ENCODE peak calls at places on chromosome 11, in nine cellular contexts. One of them, this sample, is unnamed.

GRCh38 chr11:5204787-5205186 is 4.3 kb upstream of the OR51V1 start:
- DNase-seq in glutamatergic neuron: no peak
- DNase-seq in activated CD4-positive, alpha-beta memory T cell treated with anti-CD3 and anti-CD28 coated beads, Interleukin-2, amount 10 ng/mL, durations not matched to agents 7 days and 5 days: no peak
- DNase-seq in left cardiac atrium: no peak
- DNase-seq in GM13976: peak; percentile 40
- DNase-seq in NCI-H510A treated with DMSO at 0.1 percent for 48 hours: peak; percentile 20
- DNase-seq in WTC11: no peak
- DNase-seq in activated naive CD4-positive, alpha-beta T cell treated with anti-CD3 and anti-CD28 coated beads, Interleukin-2, amount 10 ng/mL, durations not matched to agents 7 days and 5 days: no peak
- DNase-seq in dorsolateral prefrontal cortex: no peak
- DNase-seq in this sample: no peak

GRCh38 chr11:70628881-70629844 is 230.8 kb downstream of the CTTN start:
- DNase-seq in glutamatergic neuron: no peak
- DNase-seq in activated CD4-positive, alpha-beta memory T cell treated with anti-CD3 and anti-CD28 coated beads, Interleukin-2, amount 10 ng/mL, durations not matched to agents 7 days and 5 days: no peak
- DNase-seq in left cardiac atrium: peak; percentile 36
- DNase-seq in GM13976: no peak
- DNase-seq in NCI-H510A treated with DMSO at 0.1 percent for 48 hours: peak; percentile 38
- DNase-seq in WTC11: no peak
- DNase-seq in activated naive CD4-positive, alpha-beta T cell treated with anti-CD3 and anti-CD28 coated beads, Interleukin-2, amount 10 ng/mL, durations not matched to agents 7 days and 5 days: no peak
- DNase-seq in dorsolateral prefrontal cortex: peak; percentile 80
- DNase-seq in this sample: no peak

GRCh38 chr11:13105237-13105844 is 96.2 kb downstream of the RASSF10 start:
- DNase-seq in glutamatergic neuron: no peak
- DNase-seq in activated CD4-positive, alpha-beta memory T cell treated with anti-CD3 and anti-CD28 coated beads, Interleukin-2, amount 10 ng/mL, durations not matched to agents 7 days and 5 days: no peak
- DNase-seq in left cardiac atrium: peak; percentile 50
- DNase-seq in GM13976: no peak
- DNase-seq in NCI-H510A treated with DMSO at 0.1 percent for 48 hours: peak; percentile 41
- DNase-seq in WTC11: no peak
- DNase-seq in activated naive CD4-positive, alpha-beta T cell treated with anti-CD3 and anti-CD28 coated beads, Interleukin-2, amount 10 ng/mL, durations not matched to agents 7 days and 5 days: no peak
- DNase-seq in dorsolateral prefrontal cortex: no peak
- DNase-seq in this sample: no peak

GRCh38 chr11:134346101-134346975 is 14.6 kb downstream of the GLB1L2 start:
- DNase-seq in glutamatergic neuron: no peak
- DNase-seq in activated CD4-positive, alpha-beta memory T cell treated with anti-CD3 and anti-CD28 coated beads, Interleukin-2, amount 10 ng/mL, durations not matched to agents 7 days and 5 days: peak; percentile 14
- DNase-seq in left cardiac atrium: no peak
- DNase-seq in GM13976: no peak
- DNase-seq in NCI-H510A treated with DMSO at 0.1 percent for 48 hours: no peak
- DNase-seq in WTC11: no peak
- DNase-seq in activated naive CD4-positive, alpha-beta T cell treated with anti-CD3 and anti-CD28 coated beads, Interleukin-2, amount 10 ng/mL, durations not matched to agents 7 days and 5 days: peak; percentile 17
- DNase-seq in dorsolateral prefrontal cortex: no peak
- DNase-seq in this sample: no peak

GRCh38 chr11:59841514-59841913 is 3.8 kb downstream of the CBLIF start:
- DNase-seq in glutamatergic neuron: no peak
- DNase-seq in activated CD4-positive, alpha-beta memory T cell treated with anti-CD3 and anti-CD28 coated beads, Interleukin-2, amount 10 ng/mL, durations not matched to agents 7 days and 5 days: no peak
- DNase-seq in left cardiac atrium: no peak
- DNase-seq in GM13976: no peak
- DNase-seq in NCI-H510A treated with DMSO at 0.1 percent for 48 hours: no peak
- DNase-seq in WTC11: no peak
- DNase-seq in activated naive CD4-positive, alpha-beta T cell treated with anti-CD3 and anti-CD28 coated beads, Interleukin-2, amount 10 ng/mL, durations not matched to agents 7 days and 5 days: no peak
- DNase-seq in dorsolateral prefrontal cortex: no peak
- DNase-seq in this sample: no peak

GRCh38 chr11:133947298-133947905 is 9.4 kb downstream of the IGSF9B start:
- DNase-seq in glutamatergic neuron: peak; percentile 53
- DNase-seq in activated CD4-positive, alpha-beta memory T cell treated with anti-CD3 and anti-CD28 coated beads, Interleukin-2, amount 10 ng/mL, durations not matched to agents 7 days and 5 days: peak; percentile 78
- DNase-seq in left cardiac atrium: peak; percentile 70
- DNase-seq in GM13976: peak; percentile 73
- DNase-seq in NCI-H510A treated with DMSO at 0.1 percent for 48 hours: peak; percentile 47
- DNase-seq in WTC11: peak; percentile 76
- DNase-seq in activated naive CD4-positive, alpha-beta T cell treated with anti-CD3 and anti-CD28 coated beads, Interleukin-2, amount 10 ng/mL, durations not matched to agents 7 days and 5 days: peak; percentile 86
- DNase-seq in dorsolateral prefrontal cortex: peak; percentile 71
- DNase-seq in this sample: peak; percentile 35

GRCh38 chr11:83436855-83437254 is 150.7 kb upstream of the CCDC90B start:
- DNase-seq in glutamatergic neuron: no peak
- DNase-seq in activated CD4-positive, alpha-beta memory T cell treated with anti-CD3 and anti-CD28 coated beads, Interleukin-2, amount 10 ng/mL, durations not matched to agents 7 days and 5 days: no peak
- DNase-seq in left cardiac atrium: no peak
- DNase-seq in GM13976: no peak
- DNase-seq in NCI-H510A treated with DMSO at 0.1 percent for 48 hours: no peak
- DNase-seq in WTC11: no peak
- DNase-seq in activated naive CD4-positive, alpha-beta T cell treated with anti-CD3 and anti-CD28 coated beads, Interleukin-2, amount 10 ng/mL, durations not matched to agents 7 days and 5 days: no peak
- DNase-seq in dorsolateral prefrontal cortex: no peak
- DNase-seq in this sample: no peak

GRCh38 chr11:108115495-108116140 is 5.7 kb upstream of the ACAT1 start:
- DNase-seq in glutamatergic neuron: no peak
- DNase-seq in activated CD4-positive, alpha-beta memory T cell treated with anti-CD3 and anti-CD28 coated beads, Interleukin-2, amount 10 ng/mL, durations not matched to agents 7 days and 5 days: no peak
- DNase-seq in left cardiac atrium: peak; percentile 85
- DNase-seq in GM13976: no peak
- DNase-seq in NCI-H510A treated with DMSO at 0.1 percent for 48 hours: peak; percentile 95
- DNase-seq in WTC11: peak; percentile 16
- DNase-seq in activated naive CD4-positive, alpha-beta T cell treated with anti-CD3 and anti-CD28 coated beads, Interleukin-2, amount 10 ng/mL, durations not matched to agents 7 days and 5 days: no peak
- DNase-seq in dorsolateral prefrontal cortex: peak; percentile 62
- DNase-seq in this sample: no peak

GRCh38 chr11:44171518-44171917 is 76.0 kb downstream of the EXT2 start:
- DNase-seq in glutamatergic neuron: no peak
- DNase-seq in activated CD4-positive, alpha-beta memory T cell treated with anti-CD3 and anti-CD28 coated beads, Interleukin-2, amount 10 ng/mL, durations not matched to agents 7 days and 5 days: no peak
- DNase-seq in left cardiac atrium: no peak
- DNase-seq in GM13976: no peak
- DNase-seq in NCI-H510A treated with DMSO at 0.1 percent for 48 hours: no peak
- DNase-seq in WTC11: no peak
- DNase-seq in activated naive CD4-positive, alpha-beta T cell treated with anti-CD3 and anti-CD28 coated beads, Interleukin-2, amount 10 ng/mL, durations not matched to agents 7 days and 5 days: no peak
- DNase-seq in dorsolateral prefrontal cortex: no peak
- DNase-seq in this sample: no peak

GRCh38 chr11:77019976-77020591 is 14.1 kb upstream of the B3GNT6 start:
- DNase-seq in glutamatergic neuron: no peak
- DNase-seq in activated CD4-positive, alpha-beta memory T cell treated with anti-CD3 and anti-CD28 coated beads, Interleukin-2, amount 10 ng/mL, durations not matched to agents 7 days and 5 days: no peak
- DNase-seq in left cardiac atrium: no peak
- DNase-seq in GM13976: no peak
- DNase-seq in NCI-H510A treated with DMSO at 0.1 percent for 48 hours: no peak
- DNase-seq in WTC11: no peak
- DNase-seq in activated naive CD4-positive, alpha-beta T cell treated with anti-CD3 and anti-CD28 coated beads, Interleukin-2, amount 10 ng/mL, durations not matched to agents 7 days and 5 days: no peak
- DNase-seq in dorsolateral prefrontal cortex: no peak
- DNase-seq in this sample: no peak

GRCh38 chr11:61158691-61159381 is 2.4 kb downstream of the VPS37C start:
- DNase-seq in glutamatergic neuron: no peak
- DNase-seq in activated CD4-positive, alpha-beta memory T cell treated with anti-CD3 and anti-CD28 coated beads, Interleukin-2, amount 10 ng/mL, durations not matched to agents 7 days and 5 days: no peak
- DNase-seq in left cardiac atrium: no peak
- DNase-seq in GM13976: no peak
- DNase-seq in NCI-H510A treated with DMSO at 0.1 percent for 48 hours: peak; percentile 41
- DNase-seq in WTC11: no peak
- DNase-seq in activated naive CD4-positive, alpha-beta T cell treated with anti-CD3 and anti-CD28 coated beads, Interleukin-2, amount 10 ng/mL, durations not matched to agents 7 days and 5 days: no peak
- DNase-seq in dorsolateral prefrontal cortex: no peak
- DNase-seq in this sample: no peak

GRCh38 chr11:88359529-88359928 is 22.0 kb upstream of the CTSC start:
- DNase-seq in glutamatergic neuron: no peak
- DNase-seq in activated CD4-positive, alpha-beta memory T cell treated with anti-CD3 and anti-CD28 coated beads, Interleukin-2, amount 10 ng/mL, durations not matched to agents 7 days and 5 days: no peak
- DNase-seq in left cardiac atrium: no peak
- DNase-seq in GM13976: peak; percentile 29
- DNase-seq in NCI-H510A treated with DMSO at 0.1 percent for 48 hours: peak; percentile 45
- DNase-seq in WTC11: no peak
- DNase-seq in activated naive CD4-positive, alpha-beta T cell treated with anti-CD3 and anti-CD28 coated beads, Interleukin-2, amount 10 ng/mL, durations not matched to agents 7 days and 5 days: no peak
- DNase-seq in dorsolateral prefrontal cortex: no peak
- DNase-seq in this sample: no peak

GRCh38 chr11:20621679-20622078 is 22.3 kb downstream of the SLC6A5 start:
- DNase-seq in glutamatergic neuron: no peak
- DNase-seq in activated CD4-positive, alpha-beta memory T cell treated with anti-CD3 and anti-CD28 coated beads, Interleukin-2, amount 10 ng/mL, durations not matched to agents 7 days and 5 days: no peak
- DNase-seq in left cardiac atrium: no peak
- DNase-seq in GM13976: no peak
- DNase-seq in NCI-H510A treated with DMSO at 0.1 percent for 48 hours: no peak
- DNase-seq in WTC11: peak; percentile 44
- DNase-seq in activated naive CD4-positive, alpha-beta T cell treated with anti-CD3 and anti-CD28 coated beads, Interleukin-2, amount 10 ng/mL, durations not matched to agents 7 days and 5 days: no peak
- DNase-seq in dorsolateral prefrontal cortex: no peak
- DNase-seq in this sample: no peak

GRCh38 chr11:18063131-18063530 is 17.1 kb upstream of the TPH1 start:
- DNase-seq in glutamatergic neuron: no peak
- DNase-seq in activated CD4-positive, alpha-beta memory T cell treated with anti-CD3 and anti-CD28 coated beads, Interleukin-2, amount 10 ng/mL, durations not matched to agents 7 days and 5 days: no peak
- DNase-seq in left cardiac atrium: no peak
- DNase-seq in GM13976: no peak
- DNase-seq in NCI-H510A treated with DMSO at 0.1 percent for 48 hours: peak; percentile 17
- DNase-seq in WTC11: no peak
- DNase-seq in activated naive CD4-positive, alpha-beta T cell treated with anti-CD3 and anti-CD28 coated beads, Interleukin-2, amount 10 ng/mL, durations not matched to agents 7 days and 5 days: no peak
- DNase-seq in dorsolateral prefrontal cortex: no peak
- DNase-seq in this sample: no peak

GRCh38 chr11:71332046-71332445 is 79.7 kb upstream of the SHANK2 start:
- DNase-seq in glutamatergic neuron: no peak
- DNase-seq in activated CD4-positive, alpha-beta memory T cell treated with anti-CD3 and anti-CD28 coated beads, Interleukin-2, amount 10 ng/mL, durations not matched to agents 7 days and 5 days: no peak
- DNase-seq in left cardiac atrium: no peak
- DNase-seq in GM13976: no peak
- DNase-seq in NCI-H510A treated with DMSO at 0.1 percent for 48 hours: no peak
- DNase-seq in WTC11: no peak
- DNase-seq in activated naive CD4-positive, alpha-beta T cell treated with anti-CD3 and anti-CD28 coated beads, Interleukin-2, amount 10 ng/mL, durations not matched to agents 7 days and 5 days: no peak
- DNase-seq in dorsolateral prefrontal cortex: no peak
- DNase-seq in this sample: no peak

GRCh38 chr11:16924826-16925494 is 89.3 kb downstream of the PLEKHA7 start:
- DNase-seq in glutamatergic neuron: peak; percentile 51
- DNase-seq in activated CD4-positive, alpha-beta memory T cell treated with anti-CD3 and anti-CD28 coated beads, Interleukin-2, amount 10 ng/mL, durations not matched to agents 7 days and 5 days: no peak
- DNase-seq in left cardiac atrium: peak; percentile 66
- DNase-seq in GM13976: peak; percentile 65
- DNase-seq in NCI-H510A treated with DMSO at 0.1 percent for 48 hours: no peak
- DNase-seq in WTC11: peak; percentile 68
- DNase-seq in activated naive CD4-positive, alpha-beta T cell treated with anti-CD3 and anti-CD28 coated beads, Interleukin-2, amount 10 ng/mL, durations not matched to agents 7 days and 5 days: no peak
- DNase-seq in dorsolateral prefrontal cortex: peak; percentile 49
- DNase-seq in this sample: no peak

GRCh38 chr11:118918128-118918685 is 7.5 kb downstream of the BCL9L start:
- DNase-seq in glutamatergic neuron: no peak
- DNase-seq in activated CD4-positive, alpha-beta memory T cell treated with anti-CD3 and anti-CD28 coated beads, Interleukin-2, amount 10 ng/mL, durations not matched to agents 7 days and 5 days: peak; percentile 51
- DNase-seq in left cardiac atrium: peak; percentile 87
- DNase-seq in GM13976: no peak
- DNase-seq in NCI-H510A treated with DMSO at 0.1 percent for 48 hours: peak; percentile 73
- DNase-seq in WTC11: peak; percentile 60
- DNase-seq in activated naive CD4-positive, alpha-beta T cell treated with anti-CD3 and anti-CD28 coated beads, Interleukin-2, amount 10 ng/mL, durations not matched to agents 7 days and 5 days: peak; percentile 65
- DNase-seq in dorsolateral prefrontal cortex: no peak
- DNase-seq in this sample: no peak

GRCh38 chr11:85784480-85784879 is 26.5 kb downstream of the SYTL2 start:
- DNase-seq in glutamatergic neuron: no peak
- DNase-seq in activated CD4-positive, alpha-beta memory T cell treated with anti-CD3 and anti-CD28 coated beads, Interleukin-2, amount 10 ng/mL, durations not matched to agents 7 days and 5 days: no peak
- DNase-seq in left cardiac atrium: no peak
- DNase-seq in GM13976: no peak
- DNase-seq in NCI-H510A treated with DMSO at 0.1 percent for 48 hours: no peak
- DNase-seq in WTC11: no peak
- DNase-seq in activated naive CD4-positive, alpha-beta T cell treated with anti-CD3 and anti-CD28 coated beads, Interleukin-2, amount 10 ng/mL, durations not matched to agents 7 days and 5 days: no peak
- DNase-seq in dorsolateral prefrontal cortex: no peak
- DNase-seq in this sample: no peak

GRCh38 chr11:104946907-104947306 is 21.5 kb downstream of the CASP4 start:
- DNase-seq in glutamatergic neuron: no peak
- DNase-seq in activated CD4-positive, alpha-beta memory T cell treated with anti-CD3 and anti-CD28 coated beads, Interleukin-2, amount 10 ng/mL, durations not matched to agents 7 days and 5 days: peak; percentile 19
- DNase-seq in left cardiac atrium: no peak
- DNase-seq in GM13976: peak; percentile 20
- DNase-seq in NCI-H510A treated with DMSO at 0.1 percent for 48 hours: peak; percentile 26
- DNase-seq in WTC11: no peak
- DNase-seq in activated naive CD4-positive, alpha-beta T cell treated with anti-CD3 and anti-CD28 coated beads, Interleukin-2, amount 10 ng/mL, durations not matched to agents 7 days and 5 days: peak; percentile 33
- DNase-seq in dorsolateral prefrontal cortex: no peak
- DNase-seq in this sample: no peak

GRCh38 chr11:119417726-119418540 is 5.0 kb downstream of the THY1 start:
- DNase-seq in glutamatergic neuron: no peak
- DNase-seq in activated CD4-positive, alpha-beta memory T cell treated with anti-CD3 and anti-CD28 coated beads, Interleukin-2, amount 10 ng/mL, durations not matched to agents 7 days and 5 days: no peak
- DNase-seq in left cardiac atrium: no peak
- DNase-seq in GM13976: no peak
- DNase-seq in NCI-H510A treated with DMSO at 0.1 percent for 48 hours: no peak
- DNase-seq in WTC11: no peak
- DNase-seq in activated naive CD4-positive, alpha-beta T cell treated with anti-CD3 and anti-CD28 coated beads, Interleukin-2, amount 10 ng/mL, durations not matched to agents 7 days and 5 days: no peak
- DNase-seq in dorsolateral prefrontal cortex: peak; percentile 66
- DNase-seq in this sample: no peak

GRCh38 chr11:114738954-114739353 is 60.6 kb downstream of the NXPE2 start:
- DNase-seq in glutamatergic neuron: peak; percentile 72
- DNase-seq in activated CD4-positive, alpha-beta memory T cell treated with anti-CD3 and anti-CD28 coated beads, Interleukin-2, amount 10 ng/mL, durations not matched to agents 7 days and 5 days: peak; percentile 46
- DNase-seq in left cardiac atrium: no peak
- DNase-seq in GM13976: peak; percentile 41
- DNase-seq in NCI-H510A treated with DMSO at 0.1 percent for 48 hours: peak; percentile 83
- DNase-seq in WTC11: peak; percentile 62
- DNase-seq in activated naive CD4-positive, alpha-beta T cell treated with anti-CD3 and anti-CD28 coated beads, Interleukin-2, amount 10 ng/mL, durations not matched to agents 7 days and 5 days: peak; percentile 62
- DNase-seq in dorsolateral prefrontal cortex: no peak
- DNase-seq in this sample: no peak

GRCh38 chr11:69488543-69488940 is 7.1 kb downstream of the LINC01488 start:
- DNase-seq in glutamatergic neuron: no peak
- DNase-seq in activated CD4-positive, alpha-beta memory T cell treated with anti-CD3 and anti-CD28 coated beads, Interleukin-2, amount 10 ng/mL, durations not matched to agents 7 days and 5 days: no peak
- DNase-seq in left cardiac atrium: no peak
- DNase-seq in GM13976: no peak
- DNase-seq in NCI-H510A treated with DMSO at 0.1 percent for 48 hours: no peak
- DNase-seq in WTC11: no peak
- DNase-seq in activated naive CD4-positive, alpha-beta T cell treated with anti-CD3 and anti-CD28 coated beads, Interleukin-2, amount 10 ng/mL, durations not matched to agents 7 days and 5 days: no peak
- DNase-seq in dorsolateral prefrontal cortex: no peak
- DNase-seq in this sample: no peak

GRCh38 chr11:2780850-2781412 is 81.1 kb upstream of the KCNQ1OT1 start:
- DNase-seq in glutamatergic neuron: no peak
- DNase-seq in activated CD4-positive, alpha-beta memory T cell treated with anti-CD3 and anti-CD28 coated beads, Interleukin-2, amount 10 ng/mL, durations not matched to agents 7 days and 5 days: no peak
- DNase-seq in left cardiac atrium: no peak
- DNase-seq in GM13976: no peak
- DNase-seq in NCI-H510A treated with DMSO at 0.1 percent for 48 hours: no peak
- DNase-seq in WTC11: peak; percentile 5
- DNase-seq in activated naive CD4-positive, alpha-beta T cell treated with anti-CD3 and anti-CD28 coated beads, Interleukin-2, amount 10 ng/mL, durations not matched to agents 7 days and 5 days: peak; percentile 10
- DNase-seq in dorsolateral prefrontal cortex: no peak
- DNase-seq in this sample: no peak

GRCh38 chr11:75160328-75160757 is 9.4 kb downstream of the SLCO2B1 start:
- DNase-seq in glutamatergic neuron: no peak
- DNase-seq in activated CD4-positive, alpha-beta memory T cell treated with anti-CD3 and anti-CD28 coated beads, Interleukin-2, amount 10 ng/mL, durations not matched to agents 7 days and 5 days: no peak
- DNase-seq in left cardiac atrium: no peak
- DNase-seq in GM13976: no peak
- DNase-seq in NCI-H510A treated with DMSO at 0.1 percent for 48 hours: no peak
- DNase-seq in WTC11: no peak
- DNase-seq in activated naive CD4-positive, alpha-beta T cell treated with anti-CD3 and anti-CD28 coated beads, Interleukin-2, amount 10 ng/mL, durations not matched to agents 7 days and 5 days: no peak
- DNase-seq in dorsolateral prefrontal cortex: no peak
- DNase-seq in this sample: no peak

GRCh38 chr11:110086892-110087309 is 6.3 kb upstream of the ZC3H12C start:
- DNase-seq in glutamatergic neuron: no peak
- DNase-seq in activated CD4-positive, alpha-beta memory T cell treated with anti-CD3 and anti-CD28 coated beads, Interleukin-2, amount 10 ng/mL, durations not matched to agents 7 days and 5 days: no peak
- DNase-seq in left cardiac atrium: no peak
- DNase-seq in GM13976: no peak
- DNase-seq in NCI-H510A treated with DMSO at 0.1 percent for 48 hours: no peak
- DNase-seq in WTC11: no peak
- DNase-seq in activated naive CD4-positive, alpha-beta T cell treated with anti-CD3 and anti-CD28 coated beads, Interleukin-2, amount 10 ng/mL, durations not matched to agents 7 days and 5 days: no peak
- DNase-seq in dorsolateral prefrontal cortex: no peak
- DNase-seq in this sample: no peak

GRCh38 chr11:48012051-48012391 is 31.7 kb downstream of the PTPRJ start:
- DNase-seq in glutamatergic neuron: no peak
- DNase-seq in activated CD4-positive, alpha-beta memory T cell treated with anti-CD3 and anti-CD28 coated beads, Interleukin-2, amount 10 ng/mL, durations not matched to agents 7 days and 5 days: peak; percentile 65
- DNase-seq in left cardiac atrium: no peak
- DNase-seq in GM13976: no peak
- DNase-seq in NCI-H510A treated with DMSO at 0.1 percent for 48 hours: no peak
- DNase-seq in WTC11: no peak
- DNase-seq in activated naive CD4-positive, alpha-beta T cell treated with anti-CD3 and anti-CD28 coated beads, Interleukin-2, amount 10 ng/mL, durations not matched to agents 7 days and 5 days: peak; percentile 30
- DNase-seq in dorsolateral prefrontal cortex: no peak
- DNase-seq in this sample: peak; percentile 46

GRCh38 chr11:121649798-121650197 is 197.0 kb upstream of the SORL1-AS1 start:
- DNase-seq in glutamatergic neuron: no peak
- DNase-seq in activated CD4-positive, alpha-beta memory T cell treated with anti-CD3 and anti-CD28 coated beads, Interleukin-2, amount 10 ng/mL, durations not matched to agents 7 days and 5 days: no peak
- DNase-seq in left cardiac atrium: no peak
- DNase-seq in GM13976: no peak
- DNase-seq in NCI-H510A treated with DMSO at 0.1 percent for 48 hours: no peak
- DNase-seq in WTC11: no peak
- DNase-seq in activated naive CD4-positive, alpha-beta T cell treated with anti-CD3 and anti-CD28 coated beads, Interleukin-2, amount 10 ng/mL, durations not matched to agents 7 days and 5 days: no peak
- DNase-seq in dorsolateral prefrontal cortex: no peak
- DNase-seq in this sample: no peak

GRCh38 chr11:112630496-112630895 is 330.7 kb upstream of the NCAM1 start:
- DNase-seq in glutamatergic neuron: no peak
- DNase-seq in activated CD4-positive, alpha-beta memory T cell treated with anti-CD3 and anti-CD28 coated beads, Interleukin-2, amount 10 ng/mL, durations not matched to agents 7 days and 5 days: no peak
- DNase-seq in left cardiac atrium: no peak
- DNase-seq in GM13976: no peak
- DNase-seq in NCI-H510A treated with DMSO at 0.1 percent for 48 hours: no peak
- DNase-seq in WTC11: no peak
- DNase-seq in activated naive CD4-positive, alpha-beta T cell treated with anti-CD3 and anti-CD28 coated beads, Interleukin-2, amount 10 ng/mL, durations not matched to agents 7 days and 5 days: no peak
- DNase-seq in dorsolateral prefrontal cortex: no peak
- DNase-seq in this sample: no peak

GRCh38 chr11:71203681-71204080 is 48.7 kb downstream of the SHANK2 start:
- DNase-seq in glutamatergic neuron: no peak
- DNase-seq in activated CD4-positive, alpha-beta memory T cell treated with anti-CD3 and anti-CD28 coated beads, Interleukin-2, amount 10 ng/mL, durations not matched to agents 7 days and 5 days: no peak
- DNase-seq in left cardiac atrium: no peak
- DNase-seq in GM13976: no peak
- DNase-seq in NCI-H510A treated with DMSO at 0.1 percent for 48 hours: no peak
- DNase-seq in WTC11: no peak
- DNase-seq in activated naive CD4-positive, alpha-beta T cell treated with anti-CD3 and anti-CD28 coated beads, Interleukin-2, amount 10 ng/mL, durations not matched to agents 7 days and 5 days: no peak
- DNase-seq in dorsolateral prefrontal cortex: no peak
- DNase-seq in this sample: no peak

GRCh38 chr11:64173616-64174355 is 7.9 kb upstream of the MACROD1 start:
- DNase-seq in glutamatergic neuron: no peak
- DNase-seq in activated CD4-positive, alpha-beta memory T cell treated with anti-CD3 and anti-CD28 coated beads, Interleukin-2, amount 10 ng/mL, durations not matched to agents 7 days and 5 days: no peak
- DNase-seq in left cardiac atrium: no peak
- DNase-seq in GM13976: no peak
- DNase-seq in NCI-H510A treated with DMSO at 0.1 percent for 48 hours: no peak
- DNase-seq in WTC11: no peak
- DNase-seq in activated naive CD4-positive, alpha-beta T cell treated with anti-CD3 and anti-CD28 coated beads, Interleukin-2, amount 10 ng/mL, durations not matched to agents 7 days and 5 days: no peak
- DNase-seq in dorsolateral prefrontal cortex: no peak
- DNase-seq in this sample: no peak

GRCh38 chr11:125389339-125390166 is 106.5 kb downstream of the FEZ1 start:
- DNase-seq in glutamatergic neuron: no peak
- DNase-seq in activated CD4-positive, alpha-beta memory T cell treated with anti-CD3 and anti-CD28 coated beads, Interleukin-2, amount 10 ng/mL, durations not matched to agents 7 days and 5 days: no peak
- DNase-seq in left cardiac atrium: no peak
- DNase-seq in GM13976: no peak
- DNase-seq in NCI-H510A treated with DMSO at 0.1 percent for 48 hours: no peak
- DNase-seq in WTC11: no peak
- DNase-seq in activated naive CD4-positive, alpha-beta T cell treated with anti-CD3 and anti-CD28 coated beads, Interleukin-2, amount 10 ng/mL, durations not matched to agents 7 days and 5 days: no peak
- DNase-seq in dorsolateral prefrontal cortex: no peak
- DNase-seq in this sample: no peak

This sample was measured in activated T-helper 9 cell treated with anti-CD3 and anti-CD28 coated beads, Interleukin-2, amount 50 U/mL, for 16 hours.